ENCODE peak calls at places on chromosomes 6 and 20, in four cellular contexts. Q is glutamatergic neuron, L is NCI-H146, S is cardiac fibroblast. C is an unnamed sample.

GRCh38 chr6:56840467-56841371 is 114.2 kb upstream of the BEND6 start:
- DNase-seq in Q (no peak), L (peak), S (peak), C (no peak)

GRCh38 chr6:94751641-94752329 is 825.5 kb upstream of the MANEA start:
- DNase-seq in Q (no peak), L (peak), S (no peak), C (no peak)

GRCh38 chr6:136077834-136078576 is 172.1 kb downstream of the MTFR2 start:
- DNase-seq in Q (no peak), L (no peak), S (peak), C (no peak)

GRCh38 chr6:17202526-17202925 is 78.6 kb upstream of the RBM24 start:
- DNase-seq in Q (no peak), L (no peak), S (no peak), C (no peak)

GRCh38 chr6:50128420-50129005 is 78.8 kb upstream of the DEFB112 start:
- DNase-seq in Q (no peak), L (peak), S (peak), C (no peak)

GRCh38 chr20:60483371-60483770 is 525.1 kb downstream of the CDH26 start:
- DNase-seq in Q (no peak), L (no peak), S (no peak), C (no peak)

GRCh38 chr6:44869321-44869897 is 458.7 kb upstream of the RUNX2 start:
- DNase-seq in Q (no peak), L (no peak), S (no peak), C (no peak)

GRCh38 chr6:152110878-152111820 is 303.7 kb downstream of the ESR1 start:
- DNase-seq in Q (no peak), L (no peak), S (peak), C (no peak)

GRCh38 chr6:105021399-105021798 is 64.5 kb downstream of the LIN28B start:
- DNase-seq in Q (no peak), L (no peak), S (no peak), C (no peak)

GRCh38 chr20:43190332-43190953 is 737 bp upstream of the PTPRT start:
- DNase-seq in Q (peak), L (no peak), S (no peak), C (no peak)

GRCh38 chr20:2653511-2654383 is 1.3 kb downstream of the NOP56 start:
- DNase-seq in Q (no peak), L (no peak), S (no peak), C (no peak)

GRCh38 chr20:23112595-23112994 is 26.5 kb upstream of the CD93 start:
- DNase-seq in Q (no peak), L (peak), S (no peak), C (no peak)

GRCh38 chr6:111534366-111534765 is 51.3 kb upstream of the REV3L start:
- DNase-seq in Q (no peak), L (peak), S (peak), C (peak)

GRCh38 chr6:26607434-26608230 is 10.9 kb downstream of the ABT1 start:
- DNase-seq in Q (no peak), L (peak), S (peak), C (peak)

GRCh38 chr6:89951574-89952360 is 57.5 kb downstream of the GJA10 start:
- DNase-seq in Q (no peak), L (peak), S (peak), C (no peak)

GRCh38 chr6:90179190-90180169 is 117.2 kb downstream of the BACH2 start:
- DNase-seq in Q (no peak), L (no peak), S (peak), C (no peak)

GRCh38 chr6:147043994-147044477 is 160.2 kb upstream of the STXBP5 start:
- DNase-seq in Q (no peak), L (peak), S (no peak), C (no peak)

GRCh38 chr6:7505196-7505699 is 36.2 kb upstream of the DSP start:
- DNase-seq in Q (peak), L (peak), S (peak), C (peak)

GRCh38 chr6:76810286-76810685 is 653.0 kb downstream of the HTR1B start:
- DNase-seq in Q (no peak), L (no peak), S (no peak), C (no peak)

GRCh38 chr20:52105045-52105572 is 86.5 kb downstream of the ZFP64 start:
- DNase-seq in Q (peak), L (peak), S (peak), C (peak)

GRCh38 chr6:15607603-15608002 is 55.2 kb downstream of the DTNBP1 start:
- DNase-seq in Q (no peak), L (no peak), S (no peak), C (no peak)

GRCh38 chr6:48098923-48099322 is 12.1 kb downstream of the PTCHD4 start:
- DNase-seq in Q (no peak), L (peak), S (peak), C (no peak)

GRCh38 chr6:37816599-37817375 is 2.7 kb upstream of the ZFAND3 start:
- DNase-seq in Q (no peak), L (peak), S (no peak), C (no peak)

GRCh38 chr6:139912735-139913400 is 538.4 kb upstream of the CITED2 start:
- DNase-seq in Q (no peak), L (no peak), S (peak), C (no peak)

GRCh38 chr20:10060223-10060622 is 25.4 kb downstream of the ANKEF1 start:
- DNase-seq in Q (peak), L (no peak), S (no peak), C (no peak)

GRCh38 chr6:53282741-53283140 is 66.0 kb downstream of the ELOVL5 start:
- DNase-seq in Q (no peak), L (no peak), S (no peak), C (no peak)

GRCh38 chr20:62066983-62067433 is 1.3 kb upstream of the TAF4 start:
- DNase-seq in Q (no peak), L (peak), S (peak), C (peak)

GRCh38 chr6:151485616-151486015 is 8.2 kb upstream of the CCDC170 start:
- DNase-seq in Q (no peak), L (no peak), S (peak), C (no peak)

GRCh38 chr6:63493557-63493956 is 78.7 kb upstream of the LOC128125822 start:
- DNase-seq in Q (no peak), L (no peak), S (no peak), C (no peak)

GRCh38 chr20:40589581-40589980 is 99.5 kb downstream of the MAFB start:
- DNase-seq in Q (no peak), L (no peak), S (no peak), C (no peak)

GRCh38 chr6:35091353-35092083 is 49.6 kb downstream of the TCP11 start:
- DNase-seq in Q (no peak), L (no peak), S (no peak), C (peak)

GRCh38 chr20:17896771-17897369 is 71.7 kb downstream of the SNX5 start:
- DNase-seq in Q (no peak), L (no peak), S (no peak), C (no peak)

GRCh38 chr20:2535711-2536561 is 437 bp upstream of the TMC2 start:
- DNase-seq in Q (no peak), L (no peak), S (no peak), C (no peak)

GRCh38 chr6:166417285-166417691 is 34.5 kb upstream of the MPC1 start:
- DNase-seq in Q (peak), L (no peak), S (no peak), C (no peak)

GRCh38 chr20:21395666-21396044 is 1.7 kb downstream of the NKX2-4 start:
- DNase-seq in Q (no peak), L (no peak), S (no peak), C (peak)